ENCODE peak calls at places on chromosomes 6 and 20, in eight cellular contexts. A is GM06990; Y is mammary epithelial cell; P is lower lobe of right lung; I is spleen; V is CD8-positive, alpha-beta T cell; T is cardiac fibroblast; D is A549. S is an unnamed sample.

GRCh38 chr6:37283786-37284185 is 25.8 kb upstream of the TMEM217 start:
- DNase-seq in A (no peak), Y (no peak), P (no peak), I (no peak), V (no peak), T (no peak), D (no peak), S (no peak)

GRCh38 chr20:54123587-54124180 is 50.1 kb downstream of the CYP24A1 start:
- DNase-seq in A (no peak), Y (peak), P (peak), I (no peak), V (no peak), T (peak), D (peak), S (no peak)

GRCh38 chr20:2840967-2841531 is 504 bp downstream of the VPS16 start:
- DNase-seq in A (peak), Y (peak), P (peak), I (peak), V (no peak), T (peak), D (peak), S (peak)

GRCh38 chr20:6767166-6767535 is 335 bp upstream of the BMP2 start:
- DNase-seq in A (no peak), Y (no peak), P (no peak), I (no peak), V (no peak), T (no peak), D (no peak), S (no peak)

GRCh38 chr6:141957271-141957670 is 175.5 kb upstream of the GJE1 start:
- DNase-seq in A (no peak), Y (no peak), P (no peak), I (no peak), V (no peak), T (no peak), D (no peak), S (no peak)

GRCh38 chr6:84560431-84561375 is 203.7 kb downstream of the TBX18 start:
- DNase-seq in A (no peak), Y (no peak), P (no peak), I (no peak), V (no peak), T (no peak), D (no peak), S (no peak)

GRCh38 chr20:30985386-30985785 is 272.1 kb upstream of the DEFB115 start:
- DNase-seq in A (no peak), Y (no peak), P (peak), I (peak), V (no peak), T (no peak), D (no peak), S (no peak)

GRCh38 chr6:21987501-21987957 is 309.3 kb downstream of the PRL start:
- DNase-seq in A (peak), Y (peak), P (peak), I (no peak), V (no peak), T (peak), D (peak), S (peak)

GRCh38 chr6:70686548-70687133 is 19.0 kb downstream of the SMAP1 start:
- DNase-seq in A (no peak), Y (peak), P (no peak), I (no peak), V (no peak), T (peak), D (peak), S (peak)

GRCh38 chr6:39086294-39086693 is 28.7 kb downstream of the SAYSD1 start:
- DNase-seq in A (peak), Y (no peak), P (no peak), I (no peak), V (no peak), T (no peak), D (no peak), S (peak)

DNA sequence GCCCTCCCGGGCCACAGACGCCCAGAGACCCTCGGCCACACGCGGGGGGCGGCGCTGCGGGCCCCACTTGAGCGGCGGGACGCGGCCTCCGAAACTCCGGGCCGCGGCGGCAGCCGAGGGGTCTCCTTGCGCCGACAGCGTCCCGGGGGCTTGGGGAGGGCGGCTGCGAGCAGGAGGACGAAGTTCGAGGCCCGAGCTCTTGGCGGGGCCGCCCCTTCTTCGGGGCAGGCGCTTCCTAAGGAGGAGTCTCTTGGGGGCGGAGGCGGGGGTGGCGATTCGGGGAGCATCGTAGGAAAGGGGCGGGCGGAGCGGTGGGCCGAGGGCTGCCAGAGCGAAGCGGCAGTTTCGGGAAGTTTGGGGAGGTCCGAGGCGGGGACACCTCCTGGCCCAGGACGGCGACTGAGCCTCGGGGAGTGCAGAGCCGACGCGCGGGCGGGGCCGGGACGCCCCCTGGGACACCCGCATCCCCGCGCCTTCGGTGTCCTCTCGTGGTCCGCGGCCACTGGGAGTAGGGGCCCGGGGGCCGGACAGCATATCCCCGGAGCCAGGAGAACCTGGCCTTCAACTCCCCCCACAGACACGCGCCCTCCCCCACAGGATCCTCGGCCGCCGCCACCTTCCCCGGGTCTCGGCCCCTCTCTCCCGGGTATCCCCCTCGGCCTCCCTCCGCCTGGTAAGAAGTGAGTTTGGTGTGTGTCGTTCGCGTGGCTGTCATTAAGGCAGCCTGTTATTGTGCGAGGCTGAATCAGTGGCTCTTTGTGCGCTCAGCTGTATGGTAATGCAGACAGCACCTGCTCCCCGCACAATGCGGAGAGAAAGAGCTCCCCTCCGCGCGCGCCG is 613 bp upstream of the DLL1 start:
- DNase-seq in A (no peak), Y (peak), P (peak), I (peak), V (no peak), T (no peak), D (no peak), S (peak)
- H3K4me3 ChIP-seq in A (peak), Y (peak), P (peak), I (peak), V (peak), T (peak), D (peak), S (peak)

GRCh38 chr6:71887744-71888115 is 1.4 kb downstream of the RIMS1 start:
- DNase-seq in A (no peak), Y (no peak), P (no peak), I (no peak), V (no peak), T (no peak), D (no peak), S (no peak)
- H3K4me3 ChIP-seq in A (no peak), Y (no peak), P (no peak), I (no peak), V (no peak), T (no peak), D (no peak), S (no peak)

DNA sequence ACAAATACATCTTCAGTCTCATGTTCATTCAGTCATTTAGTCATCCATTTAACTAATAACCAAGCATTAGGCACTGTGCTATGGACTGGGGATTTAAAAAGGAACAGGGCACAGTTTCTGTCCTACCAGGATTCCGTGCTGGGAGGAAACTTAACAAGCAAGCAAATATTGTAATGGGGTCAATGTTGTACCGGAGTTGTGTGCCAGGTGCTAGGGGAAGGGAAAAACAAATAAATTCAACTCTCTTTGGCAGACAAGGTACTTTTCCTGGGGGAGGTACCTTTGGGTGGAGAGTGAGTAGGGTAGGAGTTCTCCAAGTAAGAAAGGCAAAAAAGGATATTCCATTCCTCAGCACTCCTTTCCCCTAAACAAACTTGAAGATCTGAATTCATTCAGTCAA is 90.3 kb downstream of the OLIG3 start:
- DNase-seq in A (no peak), Y (no peak), P (no peak), I (no peak), V (no peak), T (no peak), D (no peak), S (no peak)
- H3K4me3 ChIP-seq in A (no peak), Y (no peak), P (no peak), I (no peak), V (no peak), T (no peak), D (no peak), S (no peak)

GRCh38 chr20:63542696-63543095 is 4.9 kb downstream of the SRMS start:
- DNase-seq in A (peak), Y (no peak), P (no peak), I (peak), V (no peak), T (no peak), D (no peak), S (peak)

GRCh38 chr20:63544958-63545516 is 2.5 kb downstream of the SRMS start:
- DNase-seq in A (no peak), Y (peak), P (no peak), I (no peak), V (no peak), T (no peak), D (peak), S (no peak)

GRCh38 chr20:63543131-63543530 is 4.4 kb downstream of the SRMS start:
- DNase-seq in A (no peak), Y (no peak), P (no peak), I (no peak), V (no peak), T (no peak), D (no peak), S (no peak)

GRCh38 chr20:63544241-63544957 is 3.1 kb downstream of the SRMS start:
- DNase-seq in A (no peak), Y (no peak), P (no peak), I (no peak), V (no peak), T (no peak), D (no peak), S (no peak)

DNA sequence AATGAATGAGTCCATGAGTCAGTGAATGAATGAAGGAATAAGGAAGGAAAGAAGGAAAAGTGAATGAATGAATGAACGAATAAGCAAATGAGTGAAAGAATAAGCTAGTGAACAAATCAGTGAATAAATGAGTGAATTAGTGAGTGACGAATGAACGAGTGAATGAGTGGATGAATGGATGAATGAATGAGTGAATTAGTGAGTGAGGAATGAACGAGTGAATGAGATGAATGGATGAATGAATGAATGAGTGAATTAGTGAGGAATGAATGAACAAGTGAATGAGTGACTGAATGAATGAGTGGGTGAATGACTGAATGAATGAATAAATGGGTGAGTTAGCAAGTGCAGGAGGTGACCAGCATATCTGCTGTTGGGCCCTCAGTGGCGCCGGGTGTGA is 3.8 kb downstream of the SRMS start:
- DNase-seq in A (no peak), Y (no peak), P (no peak), I (no peak), V (no peak), T (no peak), D (no peak), S (no peak)
- H3K4me3 ChIP-seq in A (no peak), Y (no peak), P (no peak), I (no peak), V (no peak), T (no peak), D (no peak), S (no peak)

DNA sequence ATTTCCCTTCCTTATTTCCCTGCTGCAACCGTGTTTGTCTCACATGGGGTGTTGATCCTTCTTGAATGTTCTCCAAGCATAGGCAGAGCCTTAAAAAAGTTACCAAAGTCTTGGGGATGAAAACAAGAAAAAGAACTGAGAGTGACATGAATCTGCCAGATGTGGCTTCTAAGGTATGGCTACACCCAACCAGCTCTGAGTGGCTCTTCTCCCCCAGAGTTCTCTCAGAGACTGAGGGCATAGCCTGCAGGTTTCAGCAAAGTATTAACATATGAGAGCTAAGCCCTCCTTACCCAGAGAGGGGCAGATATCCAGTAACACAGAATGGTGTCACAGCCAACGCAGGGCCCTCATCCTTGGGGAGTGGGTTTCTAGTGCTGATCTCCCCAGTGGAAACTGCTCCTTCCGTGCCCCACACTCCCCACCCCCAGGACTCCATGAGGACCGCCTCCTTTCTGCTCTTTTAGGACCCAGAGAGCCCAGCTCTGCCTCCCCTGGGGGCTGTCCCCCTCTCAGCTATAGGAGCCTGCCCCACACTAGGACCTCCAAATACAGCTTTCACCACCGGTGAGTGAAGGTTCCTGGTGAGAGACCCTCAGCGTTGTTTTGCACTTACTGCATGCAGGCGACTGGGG is 23.3 kb upstream of the SGK2 start:
- DNase-seq in A (no peak), Y (no peak), P (no peak), I (no peak), V (no peak), T (no peak), D (no peak), S (no peak)
- H3K4me3 ChIP-seq in A (no peak), Y (no peak), P (no peak), I (no peak), V (no peak), T (no peak), D (no peak), S (no peak)

S was measured in GM12865.